ENCODE peak calls at places on chromosomes 16 and 17, in five cellular contexts. O, A, P, F and N are unnamed samples.

GRCh38 chr16:56281256-56281805 is 90.0 kb downstream of the GNAO1 start:
- DNase-seq in O (no peak), A (peak), P (no peak), F (no peak), N (no peak)

GRCh38 chr17:83186226-83186625 is 106.8 kb downstream of the METRNL start:
- DNase-seq in O (no peak), A (no peak), P (no peak), F (no peak), N (peak)

GRCh38 chr16:87952751-87953150 is 1.5 kb downstream of the BANP start:
- DNase-seq in O (no peak), A (no peak), P (no peak), F (no peak), N (no peak)

GRCh38 chr17:2695961-2696760 is 15.4 kb downstream of the CLUH start:
- DNase-seq in O (peak), A (no peak), P (no peak), F (no peak), N (no peak)

GRCh38 chr16:86089986-86090385 is 191.0 kb downstream of the IRF8 start:
- DNase-seq in O (no peak), A (no peak), P (no peak), F (no peak), N (no peak)

GRCh38 chr17:76107507-76107906 is 3.9 kb upstream of the EXOC7 start:
- DNase-seq in O (no peak), A (no peak), P (no peak), F (no peak), N (no peak)

GRCh38 chr16:1028056-1028455 is 44.5 kb upstream of the SSTR5 start:
- DNase-seq in O (no peak), A (no peak), P (no peak), F (no peak), N (no peak)

GRCh38 chr17:74873874-74874614 is 1.2 kb upstream of the FDXR start:
- DNase-seq in O (no peak), A (no peak), P (no peak), F (no peak), N (no peak)

GRCh38 chr16:88804552-88805339 is 1.2 kb downstream of the CDT1 start:
- DNase-seq in O (peak), A (no peak), P (no peak), F (no peak), N (peak)

GRCh38 chr16:67441289-67441753 is 10.4 kb downstream of the HSD11B2 start:
- DNase-seq in O (no peak), A (no peak), P (no peak), F (no peak), N (no peak)

GRCh38 chr17:4565209-4566141 is 5.1 kb upstream of the GGT6 start:
- DNase-seq in O (peak), A (peak), P (peak), F (no peak), N (peak)

GRCh38 chr17:79036609-79037008 is 12.6 kb downstream of the C1QTNF1 start:
- DNase-seq in O (peak), A (peak), P (peak), F (no peak), N (no peak)

GRCh38 chr17:38571833-38572274 is 33.9 kb downstream of the SRCIN1 start:
- DNase-seq in O (no peak), A (no peak), P (no peak), F (no peak), N (no peak)

GRCh38 chr17:42403150-42403549 is 14.9 kb upstream of the STAT3 start:
- DNase-seq in O (no peak), A (no peak), P (no peak), F (no peak), N (peak)

GRCh38 chr16:23754594-23755483 is at the start of gene CHP2:
- DNase-seq in O (no peak), A (no peak), P (no peak), F (no peak), N (no peak)

GRCh38 chr16:84406006-84406963 is 37.9 kb downstream of the ATP2C2 start:
- DNase-seq in O (no peak), A (no peak), P (no peak), F (no peak), N (no peak)